ENCODE peak calls at places on chromosomes 12 and 14, in ten cellular contexts. G is effector CD4-positive, alpha-beta T cell; T is activated CD4-positive, alpha-beta T cell treated with anti-CD3 and anti-CD28 coated beads for 36 hours; F is NCI-H1105; C is CD4-positive, alpha-beta T cell; I is GM12864; H is PC-3; B is right atrium auricular region; Y is fibroblast of mammary gland; V is iPS DF 6.9. J is an unnamed sample.

GRCh38 chr12:62866451-62867082 is 68.4 kb downstream of the PPM1H start:
- DNase-seq in V (peak; percentile 16), I (no peak), B (no peak), H (peak; percentile 81), T (no peak), C (no peak), Y (no peak), F (no peak), G (no peak), J (no peak)

GRCh38 chr12:46435625-46436024 is 63.1 kb upstream of the SLC38A2 start:
- DNase-seq in Y (no peak), F (no peak), I (no peak), H (no peak), V (no peak), T (no peak), G (no peak), B (no peak), C (no peak), J (no peak)

GRCh38 chr14:24960816-24961215 is 89.1 kb downstream of the STXBP6 start:
- DNase-seq in F (no peak), G (no peak), Y (peak; percentile 51), B (no peak), T (no peak), I (no peak), C (no peak), H (no peak), V (no peak), J (no peak)

GRCh38 chr14:99699071-99699760 is 15.1 kb downstream of the CYP46A1 start:
- DNase-seq in G (no peak), I (no peak), Y (no peak), F (no peak), H (no peak), T (no peak), B (peak; percentile 26), C (no peak), V (no peak), J (no peak)

GRCh38 chr14:105143451-105144230 is 24.9 kb downstream of the JAG2 start:
- DNase-seq in T (no peak), Y (no peak), V (no peak), B (no peak), H (no peak), C (no peak), I (no peak), F (no peak), G (no peak), J (no peak)

GRCh38 chr12:68240975-68241374 is 12.4 kb downstream of the IL22 start:
- DNase-seq in T (peak; percentile 73), H (peak; percentile 8), I (peak; percentile 66), B (no peak), F (no peak), V (no peak), C (peak; percentile 28), G (no peak), Y (peak; percentile 51), J (no peak)

GRCh38 chr12:131714759-131715158 is 3.9 kb downstream of the SFSWAP start:
- DNase-seq in Y (no peak), V (no peak), F (no peak), C (no peak), G (no peak), T (no peak), H (no peak), B (peak; percentile 18), I (no peak), J (no peak)

GRCh38 chr14:32702571-32702970 is 236.1 kb upstream of the NPAS3 start:
- DNase-seq in T (peak; percentile 47), F (no peak), C (no peak), G (no peak), V (peak; percentile 22), B (peak; percentile 64), H (no peak), Y (peak; percentile 16), I (peak; percentile 43), J (no peak)

GRCh38 chr12:53324113-53324778 is 2.8 kb upstream of the AAAS start:
- DNase-seq in C (peak; percentile 55), H (no peak), T (peak; percentile 78), G (peak; percentile 36), B (no peak), I (peak; percentile 60), F (no peak), Y (no peak), V (no peak), J (peak; percentile 33)

GRCh38 chr12:46227616-46228015 is 41.2 kb downstream of the SLC38A1 start:
- DNase-seq in H (no peak), G (no peak), T (no peak), F (no peak), Y (no peak), B (no peak), C (no peak), V (no peak), I (no peak), J (no peak)

GRCh38 chr14:88518592-88519512 is 36.0 kb downstream of the PTPN21 start:
- DNase-seq in H (peak; percentile 82), V (no peak), T (no peak), C (no peak), B (no peak), F (no peak), Y (peak; percentile 86), I (no peak), G (no peak), J (no peak)

GRCh38 chr12:3077572-3078081 is 448 bp downstream of the TSPAN9 start:
- DNase-seq in V (no peak), H (no peak), G (no peak), Y (peak; percentile 34), F (no peak), B (no peak), T (no peak), C (peak; percentile 5), I (no peak), J (peak; percentile 6)

GRCh38 chr12:109637996-109638395 is 64.4 kb downstream of the MVK start:
- DNase-seq in T (no peak), V (no peak), G (no peak), I (no peak), C (no peak), F (no peak), H (no peak), B (no peak), Y (no peak), J (no peak)

GRCh38 chr12:123231931-123232330 is 1.0 kb downstream of the MPHOSPH9 start:
- DNase-seq in C (no peak), F (no peak), T (no peak), Y (no peak), G (no peak), V (no peak), B (no peak), I (no peak), H (no peak), J (no peak)

GRCh38 chr14:54794796-54795195 is 107.8 kb downstream of the GCH1 start:
- DNase-seq in H (no peak), G (no peak), I (no peak), V (no peak), T (no peak), F (no peak), C (no peak), Y (no peak), B (no peak), J (no peak)

GRCh38 chr12:111344254-111344875 is 24.5 kb downstream of the PHETA1 start:
- DNase-seq in V (no peak), G (no peak), C (no peak), Y (no peak), B (no peak), I (no peak), H (no peak), T (no peak), F (no peak), J (no peak)

GRCh38 chr12:76238688-76239087 is 109.5 kb downstream of the BBS10 start:
- DNase-seq in I (no peak), V (no peak), F (no peak), B (no peak), T (no peak), H (no peak), C (no peak), G (no peak), Y (no peak), J (no peak)

GRCh38 chr14:90839024-90839888 is 23.0 kb upstream of the TTC7B start:
- DNase-seq in I (no peak), H (no peak), G (no peak), B (peak; percentile 79), Y (peak; percentile 79), T (no peak), V (no peak), C (no peak), F (no peak), J (no peak)

GRCh38 chr14:65423986-65424385 is 11.5 kb downstream of the FUT8 start:
- DNase-seq in T (no peak), H (peak; percentile 65), B (no peak), I (no peak), G (no peak), V (no peak), Y (no peak), C (no peak), F (peak; percentile 65), J (no peak)

GRCh38 chr14:50823763-50824636 is 7.0 kb downstream of the NIN start:
- DNase-seq in B (no peak), Y (no peak), C (no peak), H (no peak), G (no peak), T (no peak), V (no peak), I (no peak), F (no peak), J (no peak)

GRCh38 chr14:81416233-81416927 is 16.3 kb upstream of the STON2 start:
- DNase-seq in G (no peak), T (no peak), C (no peak), F (no peak), I (no peak), H (no peak), B (no peak), V (no peak), Y (no peak), J (no peak)

GRCh38 chr12:119180380-119181040 is 1.8 kb downstream of the HSPB8 start:
- DNase-seq in G (no peak), V (no peak), B (peak; percentile 85), Y (peak; percentile 68), T (no peak), I (no peak), F (no peak), H (no peak), C (no peak), J (no peak)

GRCh38 chr14:99990268-99991170 is 74.7 kb upstream of the EVL start:
- DNase-seq in I (no peak), G (no peak), C (no peak), V (no peak), F (no peak), H (no peak), B (no peak), T (no peak), Y (no peak), J (no peak)

GRCh38 chr12:1904875-1905274 is 13.6 kb downstream of the CACNA2D4 start:
- DNase-seq in I (no peak), H (no peak), T (no peak), V (no peak), B (no peak), C (no peak), Y (no peak), F (no peak), G (no peak), J (no peak)

GRCh38 chr12:92136883-92137582 is 8.6 kb downstream of the BTG1 start:
- DNase-seq in H (peak; percentile 91), I (no peak), T (no peak), G (no peak), Y (peak; percentile 93), V (no peak), C (no peak), B (no peak), F (no peak), J (no peak)

GRCh38 chr12:107560906-107561285 is 124.7 kb upstream of the PWP1 start:
- DNase-seq in B (no peak), Y (no peak), C (no peak), I (no peak), H (no peak), T (no peak), F (no peak), G (no peak), V (no peak), J (no peak)

GRCh38 chr12:119589087-119589486 is 4.5 kb upstream of the TMEM233 start:
- DNase-seq in G (no peak), H (no peak), C (no peak), Y (peak; percentile 67), B (no peak), F (no peak), V (no peak), I (no peak), T (no peak), J (no peak)

GRCh38 chr12:124904306-124905098 is 9.9 kb downstream of the UBC start:
- DNase-seq in Y (peak; percentile 95), I (no peak), H (peak; percentile 93), B (peak; percentile 93), V (no peak), G (no peak), C (no peak), F (no peak), T (no peak), J (no peak)